ENCODE peak calls at places on chromosomes 13 and 19, in five cellular contexts. W is fibroblast of lung, L is AG04450, O is mesothelial cell of epicardium, A is endothelial cell. K is an unnamed sample.

GRCh38 chr19:11446652-11447301 is 11.3 kb downstream of the PRKCSH start:
- DNase-seq in W (peak; percentile 27), L (no peak), O (no peak), A (peak; percentile 82), K (no peak)

GRCh38 chr13:74066937-74067336 is 67.3 kb downstream of the KLF12 start:
- DNase-seq in W (no peak), L (no peak), O (no peak), A (no peak), K (no peak)

GRCh38 chr19:917323-918151 is at the start of gene KISS1R:
- DNase-seq in W (no peak), L (no peak), O (no peak), A (no peak), K (no peak)

GRCh38 chr13:33610471-33611015 is 207.4 kb upstream of the RFC3 start:
- DNase-seq in W (no peak), L (no peak), O (no peak), A (no peak), K (no peak)

GRCh38 chr19:1590641-1591397 is 1.8 kb downstream of the MBD3 start:
- DNase-seq in W (peak; percentile 21), L (no peak), O (no peak), A (no peak), K (no peak)

GRCh38 chr13:44576396-44577235 is 486 bp upstream of the TSC22D1 start:
- DNase-seq in W (no peak), L (no peak), O (no peak), A (peak; percentile 41), K (no peak)

GRCh38 chr13:104422668-104423067 is 1356.5 kb upstream of the SLC10A2 start:
- DNase-seq in W (no peak), L (no peak), O (no peak), A (no peak), K (no peak)

GRCh38 chr13:21399741-21400140 is 59.4 kb downstream of the ZDHHC20 start:
- DNase-seq in W (no peak), L (no peak), O (no peak), A (no peak), K (no peak)

GRCh38 chr19:3765121-3765520 is 2.6 kb downstream of the MRPL54 start:
- DNase-seq in W (no peak), L (no peak), O (no peak), A (no peak), K (no peak)

GRCh38 chr19:7505682-7506384 is 10.1 kb upstream of the ZNF358 start:
- DNase-seq in W (no peak), L (no peak), O (no peak), A (peak; percentile 29), K (peak; percentile 40)

GRCh38 chr19:5487222-5487621 is 32.0 kb downstream of the ZNRF4 start:
- DNase-seq in W (no peak), L (no peak), O (no peak), A (no peak), K (no peak)

GRCh38 chr19:33564836-33565338 is 43.3 kb upstream of the PEPD start:
- DNase-seq in W (no peak), L (no peak), O (no peak), A (no peak), K (no peak)

GRCh38 chr13:80133631-80134083 is 207.3 kb downstream of the SPRY2 start:
- DNase-seq in W (no peak), L (no peak), O (no peak), A (no peak), K (no peak)

GRCh38 chr19:17214531-17215124 is 529 bp upstream of the USE1 start:
- DNase-seq in W (no peak), L (no peak), O (no peak), A (no peak), K (no peak)

GRCh38 chr13:28273919-28274318 is 135.6 kb downstream of the PAN3 start:
- DNase-seq in W (no peak), L (no peak), O (no peak), A (no peak), K (no peak)

GRCh38 chr19:52554216-52554971 is 15.7 kb upstream of the ZNF701 start:
- DNase-seq in W (no peak), L (no peak), O (no peak), A (no peak), K (no peak)

GRCh38 chr19:50413531-50413930 is 5.2 kb upstream of the SPIB start:
- DNase-seq in W (no peak), L (no peak), O (no peak), A (no peak), K (no peak)

GRCh38 chr19:58558066-58558622 is at the start of gene UBE2M:
- DNase-seq in W (no peak), L (no peak), O (no peak), A (no peak), K (no peak)

GRCh38 chr13:80400164-80400767 is 59.3 kb upstream of the SPRY2 start:
- DNase-seq in W (no peak), L (no peak), O (no peak), A (no peak), K (no peak)

GRCh38 chr19:4103073-4103418 is 20.9 kb downstream of the MAP2K2 start:
- DNase-seq in W (peak; percentile 29), L (no peak), O (no peak), A (no peak), K (no peak)

GRCh38 chr13:105848494-105848893 is 687.0 kb downstream of the EFNB2 start:
- DNase-seq in W (no peak), L (no peak), O (no peak), A (no peak), K (no peak)

GRCh38 chr13:70623260-70623659 is 515.0 kb upstream of the KLHL1 start:
- DNase-seq in W (peak; percentile 39), L (no peak), O (no peak), A (no peak), K (no peak)

GRCh38 chr19:311813-312261 is 20.6 kb upstream of the PLPP2 start:
- DNase-seq in W (no peak), L (no peak), O (no peak), A (no peak), K (no peak)

GRCh38 chr13:25249001-25249543 is 38.2 kb downstream of the MTMR6 start:
- DNase-seq in W (peak; percentile 41), L (no peak), O (no peak), A (no peak), K (no peak)

GRCh38 chr13:44498969-44499368 is 77.2 kb downstream of the TSC22D1 start:
- DNase-seq in W (no peak), L (no peak), O (no peak), A (no peak), K (peak; percentile 65)

K was measured in NCI-H226.